ENCODE peak calls at places on chromosomes 2 and 18, in four cellular contexts. One of them, this sample, is unnamed.

GRCh38 chr2:182522930-182523541 is 96.2 kb upstream of the PDE1A start:
- DNase-seq in EH: no peak
- DNase-seq in ELR: peak; percentile 18
- DNase-seq in NCI-H146: peak; percentile 59
- DNase-seq in this sample: no peak

GRCh38 chr2:53865264-53865663 is 5.5 kb upstream of the GPR75 start:
- DNase-seq in EH: no peak
- DNase-seq in ELR: no peak
- DNase-seq in NCI-H146: no peak
- DNase-seq in this sample: peak; percentile 75

GRCh38 chr2:19086351-19086750 is 272.1 kb downstream of the OSR1 start:
- DNase-seq in NCI-H146: no peak
- DNase-seq in ELR: no peak
- DNase-seq in EH: no peak
- DNase-seq in this sample: no peak

GRCh38 chr2:169513926-169514325 is 4.4 kb downstream of the KLHL41 start:
- DNase-seq in ELR: no peak
- DNase-seq in EH: no peak
- DNase-seq in NCI-H146: peak; percentile 24
- DNase-seq in this sample: no peak

GRCh38 chr2:35846-36245 is 10.5 kb downstream of the FAM110C start:
- DNase-seq in EH: no peak
- DNase-seq in NCI-H146: no peak
- DNase-seq in ELR: no peak
- DNase-seq in this sample: peak; percentile 72

GRCh38 chr2:112151701-112152440 is 13.7 kb downstream of the FBLN7 start:
- DNase-seq in ELR: no peak
- DNase-seq in EH: no peak
- DNase-seq in NCI-H146: no peak
- DNase-seq in this sample: no peak

GRCh38 chr2:197909377-197909776 is 105.0 kb downstream of the PLCL1 start:
- DNase-seq in ELR: peak; percentile 58
- DNase-seq in NCI-H146: no peak
- DNase-seq in EH: peak; percentile 91
- DNase-seq in this sample: peak; percentile 14

GRCh38 chr2:189379287-189379630 is 62.0 kb upstream of the WDR75 start:
- DNase-seq in ELR: peak; percentile 88
- DNase-seq in EH: peak; percentile 93
- DNase-seq in NCI-H146: no peak
- DNase-seq in this sample: no peak

GRCh38 chr2:86786001-86786536 is 4.6 kb downstream of the CD8A start:
- DNase-seq in ELR: no peak
- DNase-seq in NCI-H146: no peak
- DNase-seq in EH: no peak
- DNase-seq in this sample: no peak

GRCh38 chr18:23356915-23357421 is 96.1 kb upstream of the RIOK3 start:
- DNase-seq in NCI-H146: no peak
- DNase-seq in ELR: no peak
- DNase-seq in EH: peak; percentile 85
- DNase-seq in this sample: no peak

GRCh38 chr18:22345733-22346132 is 72.0 kb downstream of the CTAGE1 start:
- DNase-seq in EH: no peak
- DNase-seq in ELR: no peak
- DNase-seq in NCI-H146: no peak
- DNase-seq in this sample: no peak

GRCh38 chr2:180222642-180223041 is 215.5 kb upstream of the CWC22 start:
- DNase-seq in EH: peak; percentile 37
- DNase-seq in NCI-H146: no peak
- DNase-seq in ELR: peak; percentile 28
- DNase-seq in this sample: peak; percentile 95

GRCh38 chr2:171999604-172000469 is at the start of gene METAP1D:
- DNase-seq in ELR: peak; percentile 93
- DNase-seq in EH: peak; percentile 90
- DNase-seq in NCI-H146: peak; percentile 91
- DNase-seq in this sample: peak; percentile 87

GRCh38 chr18:49335677-49336076 is 124.8 kb downstream of the DYM start:
- DNase-seq in EH: no peak
- DNase-seq in ELR: peak; percentile 13
- DNase-seq in NCI-H146: peak; percentile 16
- DNase-seq in this sample: no peak

GRCh38 chr18:48142994-48143393 is 212.5 kb upstream of the SMAD2 start:
- DNase-seq in EH: no peak
- DNase-seq in ELR: no peak
- DNase-seq in NCI-H146: no peak
- DNase-seq in this sample: no peak

GRCh38 chr2:28325567-28326468 is 66.8 kb upstream of the FOSL2 start:
- DNase-seq in EH: no peak
- DNase-seq in NCI-H146: peak; percentile 82
- DNase-seq in ELR: peak; percentile 56
- DNase-seq in this sample: no peak

GRCh38 chr2:235670974-235671787 is 177.3 kb downstream of the AGAP1 start:
- DNase-seq in ELR: no peak
- DNase-seq in NCI-H146: peak; percentile 60
- DNase-seq in EH: no peak
- DNase-seq in this sample: no peak

GRCh38 chr18:66826211-66826610 is 222.3 kb upstream of the CDH19 start:
- DNase-seq in NCI-H146: peak; percentile 99
- DNase-seq in EH: no peak
- DNase-seq in ELR: no peak
- DNase-seq in this sample: no peak

GRCh38 chr18:11500153-11501122 is 109.0 kb upstream of the SLC35G4 start:
- DNase-seq in NCI-H146: no peak
- DNase-seq in EH: peak; percentile 97
- DNase-seq in ELR: peak; percentile 100
- DNase-seq in this sample: peak; percentile 98

GRCh38 chr2:54073796-54074195 is 41.6 kb upstream of the ACYP2 start:
- DNase-seq in ELR: peak; percentile 81
- DNase-seq in EH: peak; percentile 48
- DNase-seq in NCI-H146: no peak
- DNase-seq in this sample: peak; percentile 90

GRCh38 chr18:33020877-33021276 is 248.1 kb upstream of the KLHL14 start:
- DNase-seq in ELR: no peak
- DNase-seq in EH: no peak
- DNase-seq in NCI-H146: no peak
- DNase-seq in this sample: no peak

GRCh38 chr2:112814278-112814677 is 22.3 kb downstream of the IL1B start:
- DNase-seq in EH: peak; percentile 91
- DNase-seq in ELR: peak; percentile 63
- DNase-seq in NCI-H146: no peak
- DNase-seq in this sample: peak; percentile 93

GRCh38 chr2:25294573-25295462 is 46.9 kb downstream of the DNMT3A start:
- DNase-seq in EH: peak; percentile 47
- DNase-seq in ELR: peak; percentile 10
- DNase-seq in NCI-H146: peak; percentile 73
- DNase-seq in this sample: peak; percentile 27

GRCh38 chr2:156077041-156077735 is 255.3 kb downstream of the NR4A2 start:
- DNase-seq in NCI-H146: no peak
- DNase-seq in EH: no peak
- DNase-seq in ELR: no peak
- DNase-seq in this sample: peak; percentile 59

GRCh38 chr2:112095654-112096053 is 40.6 kb downstream of the TMEM87B start:
- DNase-seq in ELR: no peak
- DNase-seq in EH: peak; percentile 31
- DNase-seq in NCI-H146: no peak
- DNase-seq in this sample: no peak

GRCh38 chr2:231589656-231590055 is 3.0 kb upstream of the TEX44 start:
- DNase-seq in EH: no peak
- DNase-seq in NCI-H146: no peak
- DNase-seq in ELR: no peak
- DNase-seq in this sample: no peak

GRCh38 chr2:160871096-160871495 is 289.1 kb upstream of the TANK start:
- DNase-seq in EH: peak; percentile 38
- DNase-seq in ELR: no peak
- DNase-seq in NCI-H146: no peak
- DNase-seq in this sample: no peak

GRCh38 chr18:74921057-74921820 is 287.7 kb downstream of the PTGR3 start:
- DNase-seq in NCI-H146: no peak
- DNase-seq in ELR: no peak
- DNase-seq in EH: no peak
- DNase-seq in this sample: no peak

GRCh38 chr2:234437642-234438321 is 59.1 kb downstream of the ARL4C start:
- DNase-seq in NCI-H146: peak; percentile 31
- DNase-seq in ELR: no peak
- DNase-seq in EH: no peak
- DNase-seq in this sample: peak; percentile 82

GRCh38 chr2:203195331-203195730 is 43.5 kb upstream of the CYP20A1 start:
- DNase-seq in EH: peak; percentile 37
- DNase-seq in NCI-H146: no peak
- DNase-seq in ELR: no peak
- DNase-seq in this sample: no peak

GRCh38 chr2:186909095-186909494 is 60.1 kb upstream of the ZSWIM2 start:
- DNase-seq in NCI-H146: no peak
- DNase-seq in ELR: no peak
- DNase-seq in EH: no peak
- DNase-seq in this sample: no peak

GRCh38 chr2:82084679-82085392 is 1780.3 kb upstream of the LRRTM1 start:
- DNase-seq in NCI-H146: no peak
- DNase-seq in EH: no peak
- DNase-seq in ELR: no peak
- DNase-seq in this sample: no peak

GRCh38 chr2:39738941-39739340 is 40.1 kb downstream of the THUMPD2 start:
- DNase-seq in EH: peak; percentile 33
- DNase-seq in NCI-H146: no peak
- DNase-seq in ELR: no peak
- DNase-seq in this sample: no peak

GRCh38 chr2:158232476-158232875 is 130.8 kb downstream of the UPP2 start:
- DNase-seq in NCI-H146: no peak
- DNase-seq in ELR: peak; percentile 28
- DNase-seq in EH: peak; percentile 20
- DNase-seq in this sample: peak; percentile 30

GRCh38 chr2:171595896-171596295 is 73.6 kb downstream of the CYBRD1 start:
- DNase-seq in ELR: peak; percentile 92
- DNase-seq in NCI-H146: no peak
- DNase-seq in EH: peak; percentile 90
- DNase-seq in this sample: peak; percentile 82

GRCh38 chr18:8661754-8662573 is 43.4 kb upstream of the MTCL1 start:
- DNase-seq in EH: peak; percentile 55
- DNase-seq in ELR: no peak
- DNase-seq in NCI-H146: peak; percentile 100
- DNase-seq in this sample: peak; percentile 36

GRCh38 chr2:211503856-211504255 is 947.5 kb downstream of the CPS1 start:
- DNase-seq in NCI-H146: no peak
- DNase-seq in EH: no peak
- DNase-seq in ELR: no peak
- DNase-seq in this sample: no peak

GRCh38 chr2:161625314-161625919 is 1.2 kb downstream of the SLC4A10 start:
- DNase-seq in EH: no peak
- DNase-seq in NCI-H146: peak; percentile 64
- DNase-seq in ELR: peak; percentile 21
- DNase-seq in this sample: no peak

This sample was measured in mammary epithelial cell.